ENCODE peak calls at places on chromosome 15, in seven cellular contexts. O, Y, T, S, N, U and F are unnamed samples. For H3K4me1, the result is how much of the 10 kb centered on the place peaks cover.

GRCh38 chr15:36883705-36884355 is 216.5 kb downstream of the MEIS2 start:
- DNase-seq in S (peak), U (peak), T (peak), O (peak), Y (peak), N (peak), F (peak)

GRCh38 chr15:88568589-88568988 is 22.1 kb upstream of the DET1 start:
- DNase-seq in U (no peak), O (no peak), Y (no peak), T (no peak), S (no peak), N (no peak), F (no peak)

GRCh38 chr15:64067564-64068030 is 21.3 kb upstream of the DAPK2 start:
- DNase-seq in N (peak), O (peak), S (peak), T (peak), Y (peak), U (peak), F (peak)

GRCh38 chr15:71743861-71744382 is 66.4 kb upstream of the NR2E3 start:
- DNase-seq in N (no peak), U (peak), S (peak), T (peak), Y (peak), O (peak), F (peak)

GRCh38 chr15:76330281-76330680 is 6.3 kb upstream of the ISL2 start:
- DNase-seq in Y (no peak), N (no peak), O (peak), U (peak), S (peak), T (peak), F (peak)

GRCh38 chr15:90606641-90607040 is 76.9 kb downstream of the CRTC3 start:
- DNase-seq in Y (no peak), T (no peak), O (no peak), S (no peak), U (no peak), N (no peak), F (no peak)

GRCh38 chr15:30065025-30065801 is 17.5 kb upstream of the GOLGA8J start:
- DNase-seq in N (no peak), T (no peak), O (no peak), S (peak), Y (no peak), U (no peak), F (peak)

GRCh38 chr15:89874926-89875564 is 18.7 kb downstream of the AP3S2 start:
- DNase-seq in T (peak), N (peak), U (peak), S (peak), Y (peak), O (peak), F (peak)

GRCh38 chr15:69389426-69389825 is 24.7 kb upstream of the KIF23 start:
- DNase-seq in T (no peak), U (no peak), S (no peak), Y (no peak), O (no peak), N (no peak), F (no peak)

GRCh38 chr15:66880380-66881155 is 178.5 kb downstream of the SMAD6 start:
- DNase-seq in Y (no peak), O (no peak), T (no peak), N (no peak), S (no peak), U (no peak), F (no peak)

GRCh38 chr15:31217067-31217466 is 109.6 kb upstream of the KLF13 start:
- DNase-seq in N (no peak), O (no peak), S (no peak), T (no peak), U (no peak), Y (no peak), F (no peak)

GRCh38 chr15:48634934-48635333 is 10.6 kb downstream of the FBN1 start:
- DNase-seq in U (no peak), S (peak), N (no peak), Y (no peak), T (no peak), O (no peak), F (peak)

GRCh38 chr15:48370460-48370859 is 39.2 kb downstream of the DUT start:
- DNase-seq in N (no peak), U (no peak), S (no peak), T (no peak), O (no peak), Y (no peak), F (peak)

GRCh38 chr15:40762919-40763800 is 708 bp upstream of the GCHFR start:
- DNase-seq in Y (peak), N (peak), O (peak), T (peak), S (peak), U (peak), F (peak)

GRCh38 chr15:48333553-48333952 is 2.3 kb downstream of the DUT start:
- DNase-seq in Y (no peak), U (no peak), O (no peak), N (no peak), T (no peak), S (no peak), F (no peak)

GRCh38 chr15:79002631-79003030 is 57.8 kb upstream of the CTSH start:
- DNase-seq in N (no peak), S (no peak), Y (no peak), T (no peak), O (no peak), U (no peak), F (no peak)

GRCh38 chr15:36658321-36658720 is 78.9 kb downstream of the CDIN1 start:
- DNase-seq in U (no peak), N (no peak), O (no peak), T (no peak), S (no peak), Y (no peak), F (peak)

GRCh38 chr15:67146214-67146613 is 80.8 kb downstream of the SMAD3 start:
- DNase-seq in O (peak), T (peak), S (peak), U (no peak), N (no peak), Y (peak), F (peak)

GRCh38 chr15:38069506-38069905 is 135.1 kb downstream of the TMCO5A start:
- DNase-seq in N (no peak), T (no peak), U (peak), Y (peak), S (peak), O (peak), F (peak)

GRCh38 chr15:53323197-53323596 is 436.3 kb downstream of the WDR72 start:
- DNase-seq in T (no peak), S (peak), Y (peak), N (no peak), U (no peak), O (no peak), F (no peak)

GRCh38 chr15:38564557-38565286 is at the start of gene RASGRP1:
- DNase-seq in Y (peak), O (peak), N (no peak), S (no peak), U (peak), T (peak), F (peak)

GRCh38 chr15:48126667-48127355 is 6.0 kb downstream of the SLC24A5 start:
- DNase-seq in N (no peak), T (no peak), Y (no peak), O (no peak), S (no peak), U (no peak), F (no peak)

GRCh38 chr15:78358114-78358513 is 18.0 kb downstream of the CRABP1 start:
- DNase-seq in O (no peak), U (no peak), N (no peak), S (no peak), T (no peak), Y (no peak), F (no peak)

GRCh38 chr15:25849431-25849921 is 13.7 kb downstream of the ATP10A start:
- DNase-seq in S (peak), Y (peak), N (no peak), T (no peak), U (no peak), O (peak), F (peak)

GRCh38 chr15:70196314-70197291 is 98.9 kb upstream of the TLE3 start:
- DNase-seq in O (no peak), T (no peak), U (peak), S (peak), Y (peak), N (peak), F (peak)

GRCh38 chr15:57566840-57567239 is 24.9 kb upstream of the MYZAP start:
- DNase-seq in U (no peak), N (no peak), O (no peak), T (peak), Y (no peak), S (no peak), F (peak)

GRCh38 chr15:57640935-57641682 is 49.4 kb downstream of the MYZAP start:
- DNase-seq in N (no peak), O (peak), S (no peak), U (no peak), T (no peak), Y (peak), F (peak)

GRCh38 chr15:95410757-95411156 is 919.7 kb upstream of the NR2F2 start:
- DNase-seq in U (no peak), Y (peak), S (no peak), T (no peak), N (no peak), O (no peak), F (no peak)

GRCh38 chr15:94154255-94154654 is 77.1 kb upstream of the MCTP2 start:
- DNase-seq in N (no peak), U (no peak), T (no peak), Y (no peak), O (no peak), S (no peak), F (no peak)

GRCh38 chr15:68054658-68055223 is 626 bp downstream of the PIAS1 start:
- DNase-seq in O (peak), T (peak), U (peak), Y (peak), N (peak), S (peak), F (peak)

GRCh38 chr15:87755226-87755625 is 501.3 kb downstream of the NTRK3 start:
- DNase-seq in N (no peak), S (no peak), O (no peak), T (no peak), Y (no peak), U (no peak), F (peak)

GRCh38 chr15:42118650-42119531 is 24.5 kb upstream of the PLA2G4D start:
- DNase-seq in Y (peak), N (no peak), O (no peak), U (no peak), T (no peak), S (no peak), F (peak)

GRCh38 chr15:48794697-48795134 is 16.2 kb downstream of the CEP152 start:
- DNase-seq in N (no peak), S (peak), O (peak), Y (no peak), U (no peak), T (no peak), F (peak)

GRCh38 chr15:68623301-68623892 is 44.6 kb downstream of the CORO2B start:
- DNase-seq in S (no peak), N (no peak), O (no peak), U (no peak), Y (peak), T (no peak), F (peak)

GRCh38 chr15:43930079-43930478 is 103.3 kb downstream of the WDR76 start:
- DNase-seq in N (no peak), U (no peak), T (no peak), Y (peak), O (no peak), S (no peak), F (peak)

GRCh38 chr15:59998256-59999063 is 5.7 kb upstream of the FOXB1 start:
- DNase-seq in U (no peak), O (no peak), S (no peak), T (no peak), Y (no peak), N (no peak), F (no peak)

GRCh38 chr15:68818088-68818670 is 2.5 kb downstream of the ANP32A start:
- DNase-seq in S (peak), Y (peak), T (peak), N (peak), O (peak), U (peak), F (peak)

GRCh38 chr15:48550822-48551525 is 94.5 kb downstream of the FBN1 start:
- DNase-seq in N (no peak), Y (no peak), O (no peak), U (no peak), S (no peak), T (no peak), F (no peak)

GRCh38 chr15:83694030-83694429 is 40.1 kb downstream of the ADAMTSL3 start:
- DNase-seq in N (no peak), U (no peak), T (no peak), S (peak), O (peak), Y (peak), F (no peak)

GRCh38 chr15:58477228-58477627 is 45.4 kb downstream of the LIPC start:
- DNase-seq in S (no peak), O (no peak), Y (no peak), U (no peak), N (no peak), T (no peak), F (no peak)

GRCh38 chr15:96412919-96413231 is 82.4 kb downstream of the NR2F2 start:
- DNase-seq in U (no peak), Y (no peak), S (no peak), O (no peak), T (no peak), N (no peak), F (no peak)
- H3K4me1 ChIP-seq in U (under half), Y (under half), S (under half), O (under half), T (under half), N (under half), F (under half)

GRCh38 chr15:85580914-85581313 is 200.5 kb downstream of the AKAP13 start:
- DNase-seq in U (peak), S (no peak), O (peak), N (no peak), Y (no peak), T (peak), F (peak)

GRCh38 chr15:85582076-85582718 is 201.8 kb downstream of the AKAP13 start:
- DNase-seq in N (no peak), U (peak), S (no peak), T (no peak), Y (no peak), O (no peak), F (peak)

GRCh38 chr15:85583404-85584390 is 203.3 kb downstream of the AKAP13 start:
- DNase-seq in O (peak), U (no peak), S (no peak), T (peak), Y (no peak), N (no peak), F (no peak)

GRCh38 chr15:85581495-85581894 is 201.1 kb downstream of the AKAP13 start:
- DNase-seq in Y (no peak), O (no peak), S (no peak), U (peak), T (peak), N (no peak), F (no peak)

GRCh38 chr15:85582719-85583089 is 202.3 kb downstream of the AKAP13 start:
- DNase-seq in Y (peak), U (peak), O (no peak), S (no peak), T (peak), N (no peak), F (peak)
- H3K4me3 ChIP-seq in Y (no peak), U (peak), O (peak), S (no peak), T (peak), N (peak), F (peak)

DNA sequence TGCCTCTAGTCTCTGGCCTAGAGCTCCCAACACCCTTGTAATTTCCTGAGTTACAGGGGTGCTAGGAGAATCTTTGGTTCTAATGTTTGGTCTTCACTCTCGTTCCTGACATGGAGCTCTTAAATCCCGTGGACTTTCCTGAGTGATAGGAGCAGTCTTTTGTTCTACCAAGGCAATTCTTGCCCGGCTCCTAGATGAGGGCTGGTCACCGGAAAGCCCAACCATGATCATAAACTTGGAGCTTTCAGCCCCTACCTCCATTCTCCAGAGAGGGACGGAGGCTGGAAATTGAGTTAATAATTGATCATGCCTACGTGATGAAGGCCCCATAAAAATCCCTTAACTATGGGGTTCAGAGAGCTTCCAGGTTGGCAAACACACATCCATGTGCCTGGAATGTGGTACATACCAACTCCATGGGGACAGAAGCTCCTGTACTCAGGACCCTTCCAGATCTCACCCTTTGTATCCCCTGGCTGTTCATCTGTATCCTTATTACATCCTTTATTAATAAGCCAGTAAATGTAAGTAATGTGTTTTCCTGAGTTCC is 18.8 kb upstream of the GATM start:
- DNase-seq in S (no peak), Y (no peak), U (no peak), T (no peak), N (no peak), O (no peak), F (no peak)
- H3K4me1 ChIP-seq in S (under half), Y (under half), U (under half), T (under half), N (under half), O (under half), F (under half)

DNA sequence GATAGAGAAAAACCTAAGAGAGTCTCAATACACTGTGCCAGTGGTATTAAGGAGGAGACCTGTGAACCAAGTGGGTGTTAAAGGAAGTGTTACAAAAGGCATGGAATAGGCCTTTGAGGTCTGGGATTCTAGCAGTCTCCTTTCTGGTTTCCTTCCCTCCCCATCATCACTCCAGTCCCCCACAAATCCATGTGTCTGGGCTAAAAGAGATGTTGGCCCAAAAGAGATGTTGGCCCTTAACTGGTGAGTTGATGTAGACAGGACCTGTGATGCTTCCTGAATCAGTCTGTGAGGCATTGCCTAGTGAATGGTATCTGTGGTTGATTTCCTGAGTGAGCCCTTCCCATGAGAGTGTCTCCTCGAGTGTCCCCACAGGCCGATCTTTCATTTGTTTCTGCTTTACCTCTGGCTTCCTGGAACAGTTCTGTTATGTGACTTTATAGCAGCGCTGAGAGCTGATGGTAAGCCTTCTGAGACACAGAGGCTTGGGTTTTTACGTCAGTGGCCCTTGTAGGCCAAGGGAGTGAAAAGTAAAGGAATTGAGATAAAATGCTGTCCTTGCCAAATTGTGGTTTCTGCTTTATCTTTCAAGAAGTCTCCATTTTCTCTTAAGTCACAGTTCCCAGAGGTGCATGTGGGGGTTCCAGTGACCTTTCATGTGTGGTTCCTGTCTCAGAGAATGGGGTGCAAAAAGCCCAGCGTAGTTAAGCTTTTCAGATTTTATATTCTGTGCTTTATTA is 87.8 kb downstream of the KLHL25 start:
- DNase-seq in N (no peak), T (peak), U (no peak), Y (peak), S (peak), O (no peak), F (peak)
- H3K4me3 ChIP-seq in N (peak), T (peak), U (peak), Y (peak), S (no peak), O (peak), F (peak)

DNA sequence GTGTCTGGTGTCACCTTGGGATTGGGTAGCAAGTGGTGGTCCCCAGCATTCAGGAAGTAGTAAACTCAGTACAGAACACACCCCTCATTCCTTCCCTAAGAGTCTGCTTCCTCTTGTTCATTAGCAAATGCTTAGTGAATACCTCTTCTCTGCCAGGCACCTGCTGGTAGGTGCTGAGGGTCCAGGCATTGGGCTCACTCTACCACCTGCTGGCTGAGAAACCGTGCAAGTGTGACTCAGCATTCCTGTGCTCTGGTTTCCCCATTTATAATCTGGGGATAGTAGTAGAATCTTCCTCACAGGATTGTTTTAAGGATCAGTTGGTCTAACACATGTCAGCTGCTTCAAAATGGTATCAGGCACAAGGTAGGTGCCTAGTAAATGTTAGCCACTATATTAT is 4.8 kb downstream of the SHF start:
- DNase-seq in N (no peak), U (no peak), Y (no peak), S (no peak), T (no peak), O (no peak), F (no peak)
- H3K4me1 ChIP-seq in N (under half), U (under half), Y (under half), S (under half), T (under half), O (under half), F (under half)

GRCh38 chr15:28885289-28885629 is 515 bp upstream of the APBA2 start:
- DNase-seq in U (no peak), N (no peak), O (no peak), T (no peak), S (no peak), Y (no peak), F (no peak)
- H3K4me3 ChIP-seq in U (peak), N (peak), O (peak), T (peak), S (peak), Y (peak), F (peak)

GRCh38 chr15:74788042-74788715 is 6.3 kb downstream of the CSK start:
- DNase-seq in O (no peak), N (no peak), Y (no peak), T (no peak), U (no peak), S (no peak), F (no peak)
- H3K4me1 ChIP-seq in O (under half), N (under half), Y (under half), T (half or more), U (under half), S (under half), F (under half)